ENCODE peak calls at places on chromosome 21, in five cellular contexts. Q is activated T-cell treated with anti-CD3 and anti-CD28 coated beads, Interleukin-2, amount 50 U/mL, for 1 hour; N is SJSA1; M is ovary; H is fibroblast of lung. I is an unnamed sample.

GRCh38 chr21:38170283-38170682 is 86.5 kb upstream of the KCNJ15 start:
- DNase-seq in M (no peak), N (peak; percentile 38), H (peak; percentile 24), Q (no peak), I (no peak)

GRCh38 chr21:36854391-36854790 is 112.1 kb downstream of the HLCS start:
- DNase-seq in N (peak; percentile 52), H (no peak), Q (no peak), M (no peak), I (peak; percentile 77)

GRCh38 chr21:45021428-45022347 is 52.7 kb upstream of the ADARB1 start:
- DNase-seq in N (no peak), H (no peak), Q (no peak), M (peak; percentile 15), I (no peak)

GRCh38 chr21:45576838-45577737 is 34.8 kb upstream of the SLC19A1 start:
- DNase-seq in N (no peak), M (peak; percentile 13), H (no peak), Q (no peak), I (no peak)

GRCh38 chr21:31920275-31920674 is 47.5 kb downstream of the HUNK start:
- DNase-seq in M (no peak), Q (no peak), N (peak; percentile 44), H (no peak), I (no peak)

GRCh38 chr21:42459065-42459430 is 37.0 kb downstream of the RSPH1 start:
- DNase-seq in M (no peak), H (no peak), Q (no peak), N (no peak), I (no peak)

GRCh38 chr21:44752701-44753235 is 41.4 kb upstream of the TSPEAR start:
- DNase-seq in M (no peak), H (no peak), Q (no peak), N (no peak), I (peak; percentile 83)

GRCh38 chr21:28521932-28522826 is 470.5 kb downstream of the LTN1 start:
- DNase-seq in Q (no peak), M (no peak), N (no peak), H (peak; percentile 33), I (peak; percentile 17)

GRCh38 chr21:44677881-44678280 is 4.1 kb downstream of the KRTAP12-1 start:
- DNase-seq in Q (no peak), N (no peak), H (no peak), M (no peak), I (no peak)

GRCh38 chr21:17491716-17492414 is 21.0 kb upstream of the CXADR start:
- DNase-seq in N (peak; percentile 70), H (peak; percentile 100), Q (no peak), M (no peak), I (no peak)

GRCh38 chr21:30434033-30434631 is 4.1 kb downstream of the KRTAP13-4 start:
- DNase-seq in N (peak; percentile 13), H (peak; percentile 0), M (no peak), Q (no peak), I (peak; percentile 56)

GRCh38 chr21:25735895-25736597 is 1.3 kb downstream of the GABPA start:
- DNase-seq in N (peak; percentile 54), H (peak; percentile 50), M (no peak), Q (no peak), I (no peak)

GRCh38 chr21:41371698-41372030 is 9.8 kb downstream of the MX2 start:
- DNase-seq in Q (no peak), M (no peak), N (no peak), H (no peak), I (no peak)

GRCh38 chr21:45223236-45223992 is 64.3 kb downstream of the POFUT2 start:
- DNase-seq in Q (no peak), M (no peak), H (no peak), N (no peak), I (no peak)

GRCh38 chr21:36075171-36075570 is 5.3 kb downstream of the CBR1 start:
- DNase-seq in M (no peak), N (no peak), H (no peak), Q (no peak), I (no peak)

GRCh38 chr21:45598109-45598508 is 45.4 kb upstream of the PCBP3 start:
- DNase-seq in M (no peak), Q (peak; percentile 16), H (no peak), N (no peak), I (no peak)

GRCh38 chr21:41581592-41582228 is 73.8 kb upstream of the TMPRSS2 start:
- DNase-seq in N (no peak), H (no peak), M (no peak), Q (no peak), I (no peak)

GRCh38 chr21:33202464-33203363 is 27.0 kb upstream of the IFNAR2 start:
- DNase-seq in Q (no peak), M (no peak), N (no peak), H (no peak), I (no peak)

GRCh38 chr21:35201288-35201687 is 152.2 kb upstream of the RUNX1 start:
- DNase-seq in N (no peak), H (no peak), Q (no peak), M (no peak), I (no peak)

GRCh38 chr21:27550258-27550657 is 583.4 kb upstream of the ADAMTS5 start:
- DNase-seq in Q (no peak), N (no peak), M (no peak), H (no peak), I (no peak)

GRCh38 chr21:23401278-23401677 is 2206.0 kb downstream of the MRPL39 start:
- DNase-seq in H (no peak), M (no peak), Q (no peak), N (no peak), I (peak; percentile 45)